ENCODE peak calls at places on chromosomes 3 and 15, in four cellular contexts. R, O, V and Q are unnamed samples.

GRCh38 chr3:77466562-77466961 is 426.7 kb downstream of the ROBO2 start:
- DNase-seq in R (no peak), O (no peak), V (no peak), Q (no peak)

GRCh38 chr3:127233371-127233770 is 40.4 kb downstream of the PRR23E start:
- DNase-seq in R (no peak), O (no peak), V (no peak), Q (no peak)

GRCh38 chr3:171334465-171334811 is 125.8 kb downstream of the TNIK start:
- DNase-seq in R (no peak), O (no peak), V (no peak), Q (peak; percentile 24)

GRCh38 chr3:59374812-59375211 is 325.0 kb upstream of the CFAP20DC start:
- DNase-seq in R (no peak), O (no peak), V (no peak), Q (no peak)

GRCh38 chr15:27175479-27176153 is 204.6 kb downstream of the GABRG3 start:
- DNase-seq in R (no peak), O (no peak), V (no peak), Q (no peak)

GRCh38 chr3:72319202-72320095 is 528.8 kb downstream of the SHQ1 start:
- DNase-seq in R (no peak), O (no peak), V (no peak), Q (no peak)

GRCh38 chr3:52468336-52468735 is 12.9 kb downstream of the NISCH start:
- DNase-seq in R (no peak), O (no peak), V (no peak), Q (no peak)

GRCh38 chr3:52473031-52473430 is 17.6 kb downstream of the NISCH start:
- DNase-seq in R (no peak), O (no peak), V (no peak), Q (no peak)

GRCh38 chr15:25981114-25981513 is 118.0 kb upstream of the ATP10A start:
- DNase-seq in R (no peak), O (no peak), V (no peak), Q (no peak)

GRCh38 chr3:70863049-70863448 is 550.6 kb upstream of the MDFIC2 start:
- DNase-seq in R (no peak), O (no peak), V (no peak), Q (no peak)

GRCh38 chr15:35750051-35750450 is 204.1 kb upstream of the DPH6 start:
- DNase-seq in R (no peak), O (no peak), V (no peak), Q (no peak)

GRCh38 chr3:23094890-23095462 is 108.2 kb upstream of the UBE2E2 start:
- DNase-seq in R (peak; percentile 25), O (peak; percentile 2), V (no peak), Q (no peak)

GRCh38 chr3:100206687-100207086 is 54.1 kb upstream of the TBC1D23 start:
- DNase-seq in R (no peak), O (no peak), V (no peak), Q (no peak)

GRCh38 chr15:60722328-60723112 is 243.6 kb upstream of the ICE2 start:
- DNase-seq in R (no peak), O (no peak), V (no peak), Q (no peak)

GRCh38 chr15:68787609-68788264 is 33.0 kb downstream of the ANP32A start:
- DNase-seq in R (no peak), O (no peak), V (no peak), Q (no peak)

GRCh38 chr15:78311292-78311691 is 11.9 kb upstream of the SKIC8 start:
- DNase-seq in R (no peak), O (no peak), V (no peak), Q (no peak)

GRCh38 chr15:61038387-61038786 is 190.7 kb downstream of the RORA start:
- DNase-seq in R (no peak), O (peak; percentile 66), V (no peak), Q (no peak)

GRCh38 chr3:189766416-189766815 is 135.2 kb downstream of the TP63 start:
- DNase-seq in R (no peak), O (no peak), V (no peak), Q (no peak)

GRCh38 chr3:82000773-82001172 is 239.3 kb upstream of the GBE1 start:
- DNase-seq in R (no peak), O (peak; percentile 51), V (no peak), Q (no peak)

GRCh38 chr15:37015476-37015875 is 84.9 kb downstream of the MEIS2 start:
- DNase-seq in R (no peak), O (no peak), V (no peak), Q (no peak)

GRCh38 chr3:17070560-17070959 is 185.8 kb downstream of the PLCL2 start:
- DNase-seq in R (no peak), O (peak; percentile 59), V (no peak), Q (no peak)